ENCODE peak calls at places on chromosomes 11 and 22, in nine cellular contexts. A is HCT116; Z is GM12865; N is CD8-positive, alpha-beta memory T cell; B is right cardiac atrium; L is hepatocyte; F is CD8-positive, alpha-beta T cell; R is thoracic aorta; Q is cardiac muscle cell. D is an unnamed sample.
A peak's percentile ranks its signal among the peaks of the same experiment; 100 is the strongest.

GRCh38 chr11:122307480-122308085 is 191.6 kb upstream of the BLID start:
- DNase-seq in F (no peak), A (no peak), R (no peak), N (no peak), Z (no peak), B (no peak), L (no peak), Q (no peak), D (no peak)

GRCh38 chr22:29031236-29031982 is 30.2 kb downstream of the C22orf31 start:
- DNase-seq in B (peak; percentile 78), Z (no peak), N (no peak), L (peak; percentile 90), R (peak; percentile 79), F (no peak), A (peak; percentile 97), Q (peak; percentile 75), D (no peak)

GRCh38 chr11:12077535-12078280 is 32.7 kb upstream of the MICAL2 start:
- DNase-seq in A (no peak), B (no peak), R (no peak), Q (no peak), L (no peak), F (no peak), Z (no peak), N (no peak), D (no peak)

GRCh38 chr22:42074153-42074750 is at the start of gene PHETA2:
- DNase-seq in F (peak; percentile 43), N (peak; percentile 73), Q (peak; percentile 14), Z (peak; percentile 54), L (peak; percentile 52), A (no peak), R (no peak), B (peak; percentile 86), D (no peak)

GRCh38 chr22:17352798-17353197 is 16.5 kb upstream of the CECR2 start:
- DNase-seq in Q (no peak), R (no peak), N (no peak), A (no peak), Z (no peak), B (no peak), F (no peak), L (no peak), D (no peak)

GRCh38 chr11:19844806-19845205 is 132.2 kb downstream of the NAV2 start:
- DNase-seq in Z (no peak), Q (no peak), L (no peak), N (no peak), R (no peak), A (no peak), F (no peak), B (no peak), D (no peak)

GRCh38 chr22:32628626-32629587 is 154.3 kb downstream of the FBXO7 start:
- DNase-seq in L (peak; percentile 31), F (no peak), N (no peak), Z (no peak), A (no peak), Q (no peak), B (no peak), R (no peak), D (no peak)

GRCh38 chr11:117345039-117345438 is 17.4 kb downstream of the CEP164 start:
- DNase-seq in Z (no peak), F (no peak), Q (no peak), B (no peak), R (no peak), N (no peak), A (no peak), L (no peak), D (no peak)

GRCh38 chr11:60211206-60211605 is 28.3 kb upstream of the MS4A6A start:
- DNase-seq in N (no peak), F (no peak), A (no peak), L (no peak), Z (peak; percentile 11), Q (no peak), B (no peak), R (no peak), D (no peak)

GRCh38 chr22:26442086-26442756 is 13.2 kb downstream of the ASPHD2 start:
- DNase-seq in Z (no peak), B (no peak), N (no peak), A (no peak), L (no peak), Q (no peak), F (no peak), R (no peak), D (no peak)

GRCh38 chr11:123434911-123435310 is 4.8 kb downstream of the GRAMD1B start:
- DNase-seq in F (no peak), L (no peak), A (no peak), N (no peak), Q (no peak), Z (no peak), B (no peak), R (no peak), D (no peak)

GRCh38 chr11:119460130-119460529 is 37.2 kb upstream of the THY1 start:
- DNase-seq in A (no peak), B (no peak), R (no peak), L (no peak), Z (no peak), N (no peak), F (no peak), Q (no peak), D (no peak)

GRCh38 chr11:846496-847098 is 3.9 kb downstream of the TSPAN4 start:
- DNase-seq in Q (no peak), B (no peak), R (no peak), N (no peak), L (no peak), F (no peak), A (no peak), Z (no peak), D (no peak)

GRCh38 chr11:22703040-22703439 is 36.6 kb downstream of the GAS2 start:
- DNase-seq in Q (peak; percentile 52), A (peak; percentile 28), Z (no peak), L (peak; percentile 90), F (no peak), R (no peak), N (no peak), B (no peak), D (peak; percentile 5)

GRCh38 chr22:26675687-26676273 is 18.4 kb downstream of the MIAT start:
- DNase-seq in F (no peak), B (no peak), R (no peak), N (no peak), L (no peak), Q (no peak), Z (no peak), A (no peak), D (no peak)

GRCh38 chr22:27459955-27460354 is 341.6 kb downstream of the MN1 start:
- DNase-seq in F (no peak), N (no peak), L (no peak), Z (no peak), A (no peak), R (no peak), B (no peak), Q (no peak), D (no peak)

GRCh38 chr22:20437253-20438065 is at the start of gene SCARF2:
- DNase-seq in F (no peak), Z (no peak), R (no peak), N (peak; percentile 31), L (peak; percentile 86), B (peak; percentile 92), Q (peak; percentile 83), A (no peak), D (no peak)

GRCh38 chr11:72493426-72494108 is 59.2 kb upstream of the CLPB start:
- DNase-seq in L (peak; percentile 10), F (no peak), N (no peak), A (no peak), B (no peak), Q (no peak), R (no peak), Z (no peak), D (no peak)

GRCh38 chr11:40819230-40819629 is 640.2 kb downstream of the LRRC4C start:
- DNase-seq in B (no peak), Z (no peak), A (no peak), R (no peak), N (no peak), F (no peak), Q (no peak), L (no peak), D (no peak)

DNA sequence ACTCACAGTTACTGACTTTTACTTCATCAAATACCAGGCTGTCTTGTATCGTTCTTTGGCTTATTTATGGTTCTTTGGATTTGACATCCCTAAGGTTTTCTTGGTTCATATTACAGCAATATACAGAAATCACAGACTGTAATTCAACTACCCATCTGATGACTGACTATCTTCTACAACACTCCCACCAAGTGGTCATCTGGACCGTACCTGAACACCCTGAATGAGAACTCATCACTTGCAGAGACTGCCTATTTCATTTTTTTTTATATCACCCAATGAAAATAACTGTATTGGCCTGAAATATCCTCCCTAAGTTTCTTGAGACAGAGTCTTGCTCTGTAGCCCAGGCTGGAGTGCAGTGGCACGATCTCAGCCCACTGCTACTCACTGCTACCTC is 9.5 kb upstream of the UPB1 start:
- DNase-seq in Z (peak; percentile 33), N (no peak), L (no peak), A (no peak), F (no peak), Q (no peak), R (no peak), B (no peak), D (no peak)
- H3K4me3 ChIP-seq in Z (no peak overlapping the region), N (no peak overlapping the region), L (no peak overlapping the region), A (no peak overlapping the region), F (no peak overlapping the region), Q (no peak overlapping the region), R (no peak overlapping the region), B (no peak overlapping the region), D (no peak overlapping the region)

DNA sequence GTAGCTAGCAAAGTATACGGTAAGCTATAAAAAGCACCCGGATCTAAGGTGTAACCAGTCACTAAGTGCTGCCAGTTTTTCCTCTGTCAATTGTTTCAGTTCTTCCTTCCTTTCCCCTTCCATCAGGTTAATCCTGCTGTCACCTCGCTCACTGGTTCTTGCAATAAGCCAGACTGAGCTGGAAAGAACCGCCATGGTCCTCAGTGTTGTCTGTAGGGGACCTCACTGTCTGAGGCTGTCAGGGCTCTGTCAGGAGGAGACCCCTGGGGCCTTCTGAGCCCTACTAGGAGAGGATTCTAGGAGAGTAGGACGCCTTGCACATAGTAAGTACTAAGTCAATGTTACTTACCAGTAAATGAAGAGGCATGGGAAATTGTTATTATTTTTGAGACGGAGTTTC is 1.4 kb upstream of the TBC1D22A start:
- DNase-seq in N (no peak), A (no peak), Q (no peak), F (no peak), Z (no peak), L (no peak), B (no peak), R (no peak), D (no peak)
- H3K4me3 ChIP-seq in N (no peak overlapping the region), A (peak overlapping the region; percentile 99), Q (no peak overlapping the region), F (no peak overlapping the region), Z (peak overlapping the region; percentile 93), L (no peak overlapping the region), B (no peak overlapping the region), R (peak overlapping the region; percentile 90), D (no peak overlapping the region)

DNA sequence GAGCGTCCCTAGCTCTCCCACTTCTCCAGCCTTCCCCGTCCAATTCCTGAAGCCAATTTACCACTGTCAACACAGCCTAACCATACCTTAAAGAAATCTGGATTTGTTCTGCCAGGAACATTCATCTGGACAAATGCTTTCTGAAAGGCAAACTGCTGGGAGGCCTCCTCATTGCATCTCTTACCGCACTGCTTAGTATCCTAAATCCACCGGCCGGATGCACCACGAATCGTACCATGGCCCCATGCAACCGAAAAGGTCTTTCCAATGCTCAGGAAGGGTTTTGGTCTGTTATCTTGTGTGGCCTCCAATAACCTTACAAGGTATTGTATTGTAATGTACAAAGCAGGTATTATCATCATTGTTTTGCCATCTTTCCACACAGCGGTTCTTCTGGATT is 57.6 kb downstream of the MYH9 start:
- DNase-seq in A (no peak), L (no peak), R (no peak), F (no peak), N (no peak), Q (no peak), Z (no peak), B (peak; percentile 29), D (no peak)
- H3K4me3 ChIP-seq in A (no peak overlapping the region), L (no peak overlapping the region), R (no peak overlapping the region), F (peak overlapping the region; percentile 42), N (peak overlapping the region; percentile 50), Q (no peak overlapping the region), Z (peak overlapping the region; percentile 65), B (no peak overlapping the region), D (no peak overlapping the region)

GRCh38 chr22:22507743-22508273 is 734 bp downstream of the ZNF280B start:
- DNase-seq in A (no peak), R (no peak), F (no peak), L (no peak), N (no peak), Z (no peak), Q (no peak), B (no peak), D (no peak)
- H3K4me3 ChIP-seq in A (peak overlapping the region; percentile 73), R (peak overlapping the region; percentile 57), F (peak overlapping the region; percentile 77), L (peak overlapping the region; percentile 94), N (peak overlapping the region; percentile 70), Z (peak overlapping the region; percentile 49), Q (peak overlapping the region; percentile 72), B (peak overlapping the region; percentile 43), D (peak overlapping the region; percentile 71)